ENCODE peak calls at places on chromosome 6, in four cellular contexts. E, A, W and J are unnamed samples.

GRCh38 chr6:14707971-14708465 is 537.9 kb upstream of the JARID2 start:
- DNase-seq in E (no peak), A (no peak), W (no peak), J (no peak)

GRCh38 chr6:73515204-73516101 is 5.4 kb downstream of the EEF1A1 start:
- DNase-seq in E (peak), A (peak), W (peak), J (no peak)

GRCh38 chr6:25122001-25122400 is 157.2 kb upstream of the CARMIL1 start:
- DNase-seq in E (peak), A (no peak), W (peak), J (no peak)

GRCh38 chr6:111355156-111355555 is 127.9 kb downstream of the REV3L start:
- DNase-seq in E (no peak), A (no peak), W (no peak), J (no peak)

GRCh38 chr6:14922306-14922705 is 323.6 kb upstream of the JARID2 start:
- DNase-seq in E (no peak), A (no peak), W (no peak), J (no peak)

GRCh38 chr6:16097382-16098171 is 31.3 kb upstream of the MYLIP start:
- DNase-seq in E (no peak), A (no peak), W (no peak), J (no peak)

GRCh38 chr6:31559958-31560696 is 12.0 kb upstream of the LTA start:
- DNase-seq in E (peak), A (no peak), W (no peak), J (no peak)

GRCh38 chr6:34176261-34177031 is 30.6 kb upstream of the GRM4 start:
- DNase-seq in E (no peak), A (no peak), W (no peak), J (no peak)

GRCh38 chr6:43277643-43278523 is 20.2 kb upstream of the SLC22A7 start:
- DNase-seq in E (no peak), A (no peak), W (no peak), J (no peak)

GRCh38 chr6:127118505-127119360 is at the start of gene RSPO3:
- DNase-seq in E (no peak), A (no peak), W (peak), J (peak)

GRCh38 chr6:3650341-3650958 is 101.1 kb downstream of the PXDC1 start:
- DNase-seq in E (no peak), A (no peak), W (no peak), J (no peak)

GRCh38 chr6:137928286-137928685 is 61.2 kb downstream of the TNFAIP3 start:
- DNase-seq in E (no peak), A (no peak), W (no peak), J (no peak)

GRCh38 chr6:33696076-33696475 is 15.4 kb downstream of the UQCC2 start:
- DNase-seq in E (no peak), A (no peak), W (no peak), J (no peak)

GRCh38 chr6:20217900-20218299 is 5.6 kb upstream of the MBOAT1 start:
- DNase-seq in E (peak), A (no peak), W (no peak), J (no peak)

GRCh38 chr6:63537126-63537958 is 34.9 kb upstream of the LOC128125822 start:
- DNase-seq in E (no peak), A (no peak), W (no peak), J (no peak)

GRCh38 chr6:40845588-40845987 is 193.4 kb downstream of the UNC5CL start:
- DNase-seq in E (peak), A (no peak), W (peak), J (peak)

GRCh38 chr6:151300267-151300930 is 60.6 kb downstream of the AKAP12 start:
- DNase-seq in E (no peak), A (no peak), W (no peak), J (no peak)

GRCh38 chr6:18976966-18977365 is 589.8 kb downstream of the RNF144B start:
- DNase-seq in E (no peak), A (no peak), W (no peak), J (no peak)

GRCh38 chr6:111972714-111973678 is 80.9 kb upstream of the CCN6 start:
- DNase-seq in E (peak), A (peak), W (peak), J (no peak)

GRCh38 chr6:53918854-53919253 is 124.0 kb downstream of the LRRC1 start:
- DNase-seq in E (no peak), A (no peak), W (no peak), J (no peak)

GRCh38 chr6:140980265-140980887 is 1152.3 kb upstream of the GJE1 start:
- DNase-seq in E (no peak), A (no peak), W (no peak), J (no peak)

GRCh38 chr6:6976193-6976592 is 131.6 kb upstream of the RREB1 start:
- DNase-seq in E (no peak), A (no peak), W (no peak), J (no peak)